ENCODE peak calls at places on chromosomes 5 and 9, in four cellular contexts. A is HFFc6, C is naive B cell, O is D341Med. Y is an unnamed sample.
A peak's percentile ranks its signal among the peaks of the same experiment; 100 is the strongest.

GRCh38 chr5:82364497-82364896 is 86.3 kb upstream of the RPS23 start:
- DNase-seq in C (no peak), A (peak; percentile 65), O (peak; percentile 43), Y (peak; percentile 33)

GRCh38 chr9:128434340-128434739 is 13.7 kb downstream of the CERCAM start:
- DNase-seq in A (no peak), O (no peak), C (no peak), Y (no peak)

GRCh38 chr9:37920471-37921167 is 16.7 kb upstream of the SLC25A51 start:
- DNase-seq in C (no peak), A (no peak), O (no peak), Y (no peak)

GRCh38 chr5:139637438-139638089 is 10.6 kb upstream of the CXXC5 start:
- DNase-seq in O (peak; percentile 91), A (peak; percentile 67), C (peak; percentile 81), Y (peak; percentile 89)

GRCh38 chr5:6856658-6857057 is 143.4 kb downstream of the TENT4A start:
- DNase-seq in C (no peak), O (no peak), A (no peak), Y (no peak)

GRCh38 chr5:35908814-35909213 is 29.6 kb downstream of the CAPSL start:
- DNase-seq in C (no peak), A (no peak), O (no peak), Y (no peak)

GRCh38 chr9:132267660-132268059 is 87.1 kb downstream of the SETX start:
- DNase-seq in A (no peak), C (no peak), O (no peak), Y (no peak)

GRCh38 chr9:121169094-121169601 is 32.5 kb downstream of the RAB14 start:
- DNase-seq in A (peak; percentile 18), C (no peak), O (peak; percentile 47), Y (peak; percentile 18)